ENCODE peak calls at places on chromosomes 11 and 22, in ten cellular contexts. I, A, S, M, L, Q, T, N, B and Y are unnamed samples.

GRCh38 chr11:129862123-129862522 is 33.3 kb downstream of the NFRKB start:
- DNase-seq in B (no peak), A (no peak), T (no peak), I (no peak), M (no peak), S (no peak), Q (no peak), L (no peak), N (no peak), Y (peak)

GRCh38 chr11:118910309-118911112 is 15.2 kb downstream of the BCL9L start:
- DNase-seq in T (peak), A (peak), N (peak), M (peak), B (peak), Q (peak), I (peak), L (peak), S (peak), Y (peak)

GRCh38 chr22:29330753-29331152 is 15.3 kb upstream of the RASL10A start:
- DNase-seq in A (no peak), B (no peak), I (no peak), N (peak), S (no peak), L (no peak), M (peak), T (no peak), Q (peak), Y (no peak)

GRCh38 chr11:19664896-19665548 is 47.6 kb upstream of the NAV2 start:
- DNase-seq in N (peak), I (no peak), A (no peak), T (no peak), Q (no peak), M (peak), S (no peak), L (no peak), B (no peak), Y (no peak)

GRCh38 chr11:15053201-15053685 is 20.1 kb upstream of the CALCB start:
- DNase-seq in I (no peak), T (no peak), L (no peak), A (no peak), B (no peak), S (no peak), Q (no peak), N (no peak), M (no peak), Y (no peak)

GRCh38 chr11:36345535-36346141 is 49.5 kb downstream of the PRR5L start:
- DNase-seq in N (no peak), S (no peak), I (no peak), A (no peak), L (no peak), Q (no peak), B (no peak), M (no peak), T (peak), Y (no peak)

GRCh38 chr22:26477341-26477731 is 6.2 kb downstream of the HPS4 start:
- DNase-seq in B (no peak), T (no peak), S (no peak), N (no peak), L (no peak), I (no peak), A (no peak), Q (no peak), M (no peak), Y (no peak)

GRCh38 chr11:134761361-134761760 is 349.3 kb upstream of the B3GAT1 start:
- DNase-seq in T (no peak), B (peak), N (no peak), A (no peak), S (no peak), I (no peak), Q (no peak), L (no peak), M (no peak), Y (peak)

GRCh38 chr11:119047205-119047604 is 9.8 kb downstream of the HYOU1 start:
- DNase-seq in S (no peak), A (no peak), Q (peak), B (no peak), T (no peak), L (peak), N (no peak), I (no peak), M (no peak), Y (no peak)

GRCh38 chr11:83220279-83220678 is 26.8 kb downstream of the ANKRD42 start:
- DNase-seq in A (no peak), S (no peak), L (no peak), I (no peak), N (no peak), Q (no peak), T (no peak), M (no peak), B (no peak), Y (peak)

GRCh38 chr22:26199665-26200064 is 30.4 kb downstream of the SEZ6L start:
- DNase-seq in B (no peak), T (no peak), M (no peak), A (no peak), Q (no peak), L (no peak), I (no peak), S (no peak), N (no peak), Y (peak)

GRCh38 chr11:42175203-42175602 is 715.8 kb upstream of the LRRC4C start:
- DNase-seq in M (no peak), N (no peak), L (no peak), I (no peak), S (no peak), T (no peak), A (no peak), B (no peak), Q (no peak), Y (no peak)

GRCh38 chr22:27881404-27881803 is 37.7 kb downstream of the PITPNB start:
- DNase-seq in Q (no peak), A (peak), T (peak), B (no peak), I (peak), S (no peak), L (no peak), M (no peak), N (no peak), Y (no peak)

GRCh38 chr11:32821917-32822560 is 7.7 kb upstream of the PRRG4 start:
- DNase-seq in S (no peak), A (no peak), Q (no peak), L (no peak), M (no peak), B (no peak), T (no peak), N (no peak), I (no peak), Y (no peak)

GRCh38 chr22:37161442-37161841 is 11.7 kb upstream of the IL2RB start:
- DNase-seq in S (no peak), B (no peak), Q (peak), L (peak), A (no peak), T (no peak), M (no peak), N (no peak), I (no peak), Y (no peak)

GRCh38 chr11:1817511-1817910 is 17.3 kb upstream of the SYT8 start:
- DNase-seq in T (no peak), B (no peak), I (no peak), N (no peak), A (no peak), S (no peak), M (no peak), L (no peak), Q (no peak), Y (no peak)

GRCh38 chr11:32071811-32072210 is 19.1 kb upstream of the RCN1 start:
- DNase-seq in B (no peak), M (no peak), A (no peak), I (no peak), Q (no peak), S (no peak), N (no peak), T (no peak), L (no peak), Y (no peak)

GRCh38 chr11:27688076-27688475 is 12.2 kb downstream of the BDNF start:
- DNase-seq in A (no peak), B (no peak), M (no peak), T (no peak), Q (no peak), N (no peak), I (no peak), S (no peak), L (no peak), Y (peak)

DNA sequence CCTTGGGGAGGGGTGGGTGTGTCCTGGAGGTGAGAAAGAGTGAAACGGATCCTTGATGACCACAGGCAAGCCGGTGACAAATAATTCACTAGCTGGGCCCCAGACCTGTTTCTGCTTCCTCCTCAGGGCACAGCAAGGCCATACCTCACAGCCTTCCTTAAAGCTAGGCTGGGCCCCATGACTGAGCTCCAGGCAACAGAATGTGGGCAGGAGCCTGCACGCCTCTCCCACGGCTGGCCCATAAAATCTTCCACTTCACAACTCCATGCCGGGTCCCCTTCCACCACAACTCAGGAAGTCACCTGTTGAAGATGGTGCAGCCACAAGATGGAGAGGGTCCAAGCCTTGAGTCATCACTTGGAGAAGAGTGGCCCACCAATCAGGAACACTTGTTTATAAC is 23.9 kb downstream of the SLC22A12 start:
- DNase-seq in S (no peak), T (no peak), B (no peak), N (no peak), M (no peak), L (no peak), I (no peak), Q (no peak), A (no peak), Y (no peak)
- H3K27ac ChIP-seq in S (no peak), T (no peak), B (no peak), N (no peak), M (no peak), L (no peak), I (no peak), Q (no peak), A (no peak), Y (no peak)

DNA sequence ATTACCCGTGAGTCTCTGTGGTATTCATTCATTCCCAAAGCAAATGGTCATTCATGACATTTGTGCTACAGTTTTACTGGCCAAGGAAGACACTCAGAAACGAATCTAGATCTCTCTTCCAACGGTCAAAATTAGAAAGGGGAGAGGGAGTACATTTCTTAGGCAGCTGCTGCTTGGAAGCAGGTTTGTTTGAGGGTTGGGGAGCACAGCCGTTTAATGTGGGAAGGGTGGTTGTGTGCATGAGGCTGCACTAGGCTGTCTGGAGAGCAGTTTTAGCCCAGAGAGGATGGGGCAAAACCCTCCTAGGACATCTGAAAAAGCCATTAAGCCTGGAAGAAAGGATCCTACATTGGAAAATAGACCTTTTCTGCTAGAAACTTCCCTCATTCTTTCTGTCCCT is 29.7 kb upstream of the TIMP3 start:
- DNase-seq in N (no peak), A (no peak), T (no peak), B (no peak), M (no peak), I (no peak), S (no peak), L (no peak), Q (no peak), Y (no peak)
- TF ChIP-seq CTCF in N (no peak), A (no peak), T (no peak), B (no peak), M (no peak), I (no peak), S (no peak), L (no peak), Q (no peak), Y (no peak)

GRCh38 chr11:75851203-75851602 is 36.2 kb downstream of the UVRAG start:
- DNase-seq in A (no peak), M (no peak), S (no peak), N (no peak), B (no peak), L (no peak), T (no peak), Q (no peak), I (no peak), Y (no peak)
- H3K27ac ChIP-seq in A (peak), M (peak), S (peak), N (peak), B (peak), L (peak), T (no peak), Q (no peak), I (no peak), Y (no peak)

GRCh38 chr22:23275751-23276150 is 95.4 kb downstream of the BCR start:
- DNase-seq in N (no peak), M (no peak), I (no peak), Q (no peak), S (no peak), A (no peak), L (no peak), T (no peak), B (no peak), Y (no peak)

GRCh38 chr22:23274146-23274526 is 93.8 kb downstream of the BCR start:
- DNase-seq in S (no peak), I (no peak), M (no peak), B (no peak), L (no peak), A (no peak), T (no peak), Q (no peak), N (no peak), Y (no peak)

GRCh38 chr22:23273445-23274145 is 93.3 kb downstream of the BCR start:
- DNase-seq in I (no peak), A (no peak), M (no peak), N (no peak), B (no peak), L (no peak), T (no peak), S (no peak), Q (no peak), Y (no peak)

GRCh38 chr22:23276656-23277582 is 96.6 kb downstream of the BCR start:
- DNase-seq in M (no peak), B (no peak), A (no peak), N (no peak), S (no peak), L (no peak), T (no peak), Q (no peak), I (no peak), Y (no peak)

GRCh38 chr22:23274891-23275694 is 94.8 kb downstream of the BCR start:
- DNase-seq in T (no peak), Q (peak), L (no peak), S (no peak), A (no peak), N (no peak), I (no peak), B (no peak), M (no peak), Y (no peak)
- TF ChIP-seq CTCF in T (no peak), Q (no peak), L (no peak), S (no peak), A (no peak), N (no peak), I (no peak), B (no peak), M (no peak), Y (peak)

GRCh38 chr22:50544078-50544745 is 1.5 kb upstream of the KLHDC7B start:
- DNase-seq in M (peak), A (peak), Q (peak), L (peak), I (no peak), B (no peak), N (peak), T (peak), S (peak), Y (peak)

GRCh38 chr22:50537765-50538164 is 7.9 kb upstream of the KLHDC7B start:
- DNase-seq in Q (no peak), I (no peak), S (peak), B (no peak), N (no peak), M (no peak), T (no peak), A (no peak), L (peak), Y (no peak)

GRCh38 chr22:50542416-50542927 is 3.2 kb upstream of the KLHDC7B start:
- DNase-seq in N (peak), T (peak), Q (no peak), A (no peak), M (peak), L (peak), B (no peak), I (no peak), S (no peak), Y (no peak)

GRCh38 chr22:50536231-50536630 is 6.4 kb upstream of the TYMP start:
- DNase-seq in M (no peak), N (no peak), L (no peak), B (no peak), T (no peak), Q (peak), S (no peak), A (no peak), I (no peak), Y (no peak)

GRCh38 chr22:50540352-50540751 is 5.3 kb upstream of the KLHDC7B start:
- DNase-seq in Q (no peak), B (no peak), L (peak), A (no peak), T (no peak), S (no peak), N (no peak), I (no peak), M (no peak), Y (no peak)
- H3K27ac ChIP-seq in Q (no peak), B (no peak), L (peak), A (peak), T (peak), S (peak), N (peak), I (no peak), M (peak), Y (no peak)

GRCh38 chr11:46305295-46305694 is 27.8 kb downstream of the CREB3L1 start:
- DNase-seq in S (no peak), M (no peak), B (no peak), Q (no peak), I (no peak), N (no peak), L (no peak), A (no peak), T (no peak), Y (no peak)
- TF ChIP-seq CTCF in S (no peak), M (no peak), B (no peak), Q (no peak), I (no peak), N (no peak), L (peak), A (no peak), T (no peak), Y (no peak)

GRCh38 chr22:20393705-20394476 is at the start of gene ZNF74:
- DNase-seq in N (peak), Q (peak), M (peak), S (peak), L (peak), I (peak), T (peak), A (peak), B (peak), Y (peak)
- H3K27ac ChIP-seq in N (peak), Q (peak), M (peak), S (peak), L (peak), I (peak), T (peak), A (peak), B (peak), Y (peak)

GRCh38 chr11:65907878-65908277 is 7.7 kb upstream of the FOSL1 start:
- DNase-seq in T (no peak), M (no peak), L (no peak), Q (no peak), N (no peak), A (no peak), S (no peak), I (no peak), B (no peak), Y (no peak)

GRCh38 chr11:65915821-65916251 is 3.0 kb downstream of the C11orf68 start:
- DNase-seq in Q (peak), A (peak), I (peak), N (peak), S (peak), T (peak), M (peak), B (peak), L (peak), Y (peak)

GRCh38 chr11:65912840-65913239 is 6.0 kb downstream of the C11orf68 start:
- DNase-seq in S (no peak), T (no peak), A (no peak), I (no peak), N (no peak), Q (no peak), M (no peak), B (no peak), L (no peak), Y (peak)

GRCh38 chr11:65915101-65915820 is 3.6 kb downstream of the C11orf68 start:
- DNase-seq in M (no peak), Q (no peak), L (no peak), B (no peak), A (no peak), S (no peak), I (no peak), T (no peak), N (no peak), Y (peak)

DNA sequence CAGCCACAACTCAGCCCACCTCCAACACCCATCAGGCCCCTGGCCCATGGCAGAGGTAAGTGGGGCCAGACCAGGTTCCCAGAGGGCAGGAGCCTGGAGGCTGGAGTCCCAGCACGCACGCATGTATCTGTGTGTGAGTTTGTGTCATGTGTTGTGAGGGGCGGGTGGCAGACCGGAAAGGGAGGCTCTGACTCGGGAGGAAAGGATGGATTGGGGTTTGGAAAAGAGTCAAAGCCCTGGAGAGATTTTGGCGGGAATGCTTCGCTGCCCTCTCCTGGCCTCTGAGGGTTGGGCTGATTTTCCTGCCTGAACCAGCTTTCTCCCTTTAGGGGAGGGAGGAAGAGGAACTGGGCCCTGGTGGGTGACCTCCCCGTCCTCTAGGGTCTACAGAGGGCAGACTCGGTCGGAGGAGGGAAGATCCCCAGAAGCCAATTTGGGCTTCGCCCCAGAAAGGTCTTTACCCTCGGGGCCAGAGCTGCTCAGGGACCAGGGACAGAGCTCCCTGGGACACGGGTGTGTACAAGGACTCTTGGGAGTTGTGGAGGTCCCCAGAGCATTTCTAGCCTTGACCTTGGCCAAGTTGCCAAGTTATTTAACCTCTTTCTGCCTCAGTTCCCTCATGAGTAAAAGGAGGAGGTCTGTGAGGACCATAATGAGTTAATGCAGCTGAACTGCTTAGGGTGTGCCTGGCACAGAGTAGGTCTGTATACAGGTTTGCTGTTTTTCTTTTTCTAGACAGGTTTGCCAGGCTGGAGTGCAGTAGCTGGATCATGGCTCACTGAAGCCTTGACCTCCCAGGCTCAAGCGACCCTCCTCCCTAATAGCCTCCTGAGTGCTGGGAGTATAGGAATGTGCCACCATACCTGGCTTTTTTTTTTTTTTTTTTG is 6.9 kb downstream of the C11orf68 start:
- DNase-seq in Q (peak), S (no peak), L (no peak), T (peak), B (no peak), A (peak), I (no peak), N (no peak), M (peak), Y (peak)
- TF ChIP-seq CTCF in Q (peak), S (peak), L (no peak), T (no peak), B (no peak), A (peak), I (peak), N (no peak), M (no peak), Y (peak)

DNA sequence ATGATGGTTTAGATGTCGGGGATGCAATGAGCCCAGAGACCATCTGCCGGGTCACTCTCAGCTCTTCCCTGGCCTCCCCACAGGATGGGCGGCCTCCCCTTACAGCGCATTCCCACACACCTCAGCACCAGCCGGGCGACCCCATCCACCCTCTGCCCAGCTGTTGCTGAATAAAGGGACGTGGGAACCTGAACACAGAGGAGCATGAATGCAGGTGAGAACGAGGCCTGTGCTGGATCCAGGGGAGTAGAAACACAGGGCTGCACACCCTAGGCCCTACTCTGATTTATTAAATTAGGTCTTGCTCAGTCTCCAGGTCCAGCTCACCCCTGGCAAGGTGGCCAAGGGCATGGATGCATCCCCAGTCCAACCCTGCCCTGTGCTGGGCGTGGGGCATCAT is 180.5 kb downstream of the CTTN start:
- DNase-seq in A (no peak), L (no peak), M (no peak), S (no peak), I (no peak), B (no peak), Q (no peak), T (no peak), N (no peak), Y (no peak)
- H3K27ac ChIP-seq in A (no peak), L (no peak), M (no peak), S (no peak), I (no peak), B (no peak), Q (no peak), T (no peak), N (no peak), Y (no peak)